ENCODE peak calls at places on chromosome 11, in nine cellular contexts. Q, E, T, J, S, N, O, I and H are unnamed samples.

GRCh38 chr11:7571640-7572000 is 57.8 kb downstream of the PPFIBP2 start:
- DNase-seq in N (peak; percentile 77), O (peak; percentile 97), J (no peak), E (no peak), S (peak; percentile 64), T (peak; percentile 61), I (peak; percentile 46), Q (peak; percentile 69), H (no peak)

GRCh38 chr11:5705688-5706087 is 16.1 kb downstream of the TRIM22 start:
- DNase-seq in I (no peak), E (no peak), N (no peak), O (no peak), J (no peak), Q (peak; percentile 42), S (no peak), T (no peak), H (no peak)

GRCh38 chr11:113457784-113458183 is 17.4 kb downstream of the DRD2 start:
- DNase-seq in I (no peak), T (no peak), Q (no peak), J (no peak), N (peak; percentile 71), S (no peak), E (no peak), O (peak; percentile 80), H (no peak)

GRCh38 chr11:44718612-44719390 is 8.0 kb upstream of the TSPAN18 start:
- DNase-seq in N (no peak), J (no peak), Q (no peak), T (no peak), S (no peak), I (no peak), E (no peak), O (no peak), H (no peak)

GRCh38 chr11:125303186-125303585 is 138.6 kb downstream of the PKNOX2 start:
- DNase-seq in O (no peak), J (no peak), T (no peak), E (no peak), I (no peak), Q (no peak), N (no peak), S (no peak), H (no peak)

GRCh38 chr11:74726547-74727182 is 4.6 kb downstream of the CHRDL2 start:
- DNase-seq in J (peak; percentile 48), Q (peak; percentile 85), T (peak; percentile 59), O (peak; percentile 90), S (peak; percentile 76), I (peak; percentile 75), E (no peak), N (peak; percentile 86), H (peak; percentile 30)

GRCh38 chr11:35066029-35066428 is 72.9 kb upstream of the CD44 start:
- DNase-seq in T (no peak), I (no peak), J (no peak), E (no peak), O (no peak), S (no peak), N (no peak), Q (no peak), H (no peak)

GRCh38 chr11:126879516-126879915 is 121.1 kb downstream of the KIRREL3 start:
- DNase-seq in T (no peak), Q (peak; percentile 41), S (no peak), N (no peak), I (no peak), J (no peak), O (no peak), E (no peak), H (no peak)

GRCh38 chr11:122617926-122618325 is 37.6 kb upstream of the UBASH3B start:
- DNase-seq in J (no peak), E (no peak), I (no peak), N (no peak), O (no peak), T (no peak), Q (no peak), S (no peak), H (no peak)

GRCh38 chr11:36363361-36364272 is 67.5 kb downstream of the PRR5L start:
- DNase-seq in N (peak; percentile 69), J (no peak), O (peak; percentile 67), I (no peak), T (no peak), E (no peak), S (no peak), Q (no peak), H (no peak)

GRCh38 chr11:298406-299065 is 790 bp downstream of the IFITM5 start:
- DNase-seq in S (peak; percentile 42), O (peak; percentile 59), I (no peak), T (no peak), N (no peak), E (no peak), Q (no peak), J (peak; percentile 43), H (no peak)

GRCh38 chr11:28657378-28658030 is 549.3 kb downstream of the METTL15 start:
- DNase-seq in S (no peak), Q (peak; percentile 69), T (no peak), I (no peak), J (no peak), E (no peak), N (no peak), O (no peak), H (no peak)

GRCh38 chr11:10293423-10294288 is at the start of gene SBF2:
- DNase-seq in T (peak; percentile 91), N (peak; percentile 97), J (peak; percentile 72), O (peak; percentile 94), E (no peak), S (peak; percentile 90), I (peak; percentile 75), Q (peak; percentile 96), H (peak; percentile 75)

GRCh38 chr11:128324051-128324481 is 263.3 kb downstream of the ETS1 start:
- DNase-seq in N (no peak), S (no peak), T (no peak), E (no peak), Q (no peak), O (no peak), I (no peak), J (no peak), H (peak; percentile 42)

GRCh38 chr11:47711225-47711624 is 3.9 kb downstream of the AGBL2 start:
- DNase-seq in S (no peak), I (no peak), J (no peak), N (no peak), T (no peak), O (peak; percentile 56), Q (no peak), E (no peak), H (no peak)

GRCh38 chr11:47711816-47712215 is 3.4 kb downstream of the AGBL2 start:
- DNase-seq in O (no peak), J (no peak), Q (no peak), S (no peak), N (no peak), T (no peak), I (no peak), E (no peak), H (no peak)

GRCh38 chr11:47716692-47717091 is 1.5 kb upstream of the AGBL2 start:
- DNase-seq in I (no peak), T (no peak), O (no peak), Q (no peak), S (no peak), N (no peak), E (no peak), J (no peak), H (no peak)

GRCh38 chr11:47715082-47715669 is at the start of gene AGBL2:
- DNase-seq in S (peak; percentile 87), I (peak; percentile 21), E (peak; percentile 50), T (peak; percentile 41), O (peak; percentile 91), N (peak; percentile 79), J (peak; percentile 86), Q (peak; percentile 50), H (peak; percentile 85)

DNA sequence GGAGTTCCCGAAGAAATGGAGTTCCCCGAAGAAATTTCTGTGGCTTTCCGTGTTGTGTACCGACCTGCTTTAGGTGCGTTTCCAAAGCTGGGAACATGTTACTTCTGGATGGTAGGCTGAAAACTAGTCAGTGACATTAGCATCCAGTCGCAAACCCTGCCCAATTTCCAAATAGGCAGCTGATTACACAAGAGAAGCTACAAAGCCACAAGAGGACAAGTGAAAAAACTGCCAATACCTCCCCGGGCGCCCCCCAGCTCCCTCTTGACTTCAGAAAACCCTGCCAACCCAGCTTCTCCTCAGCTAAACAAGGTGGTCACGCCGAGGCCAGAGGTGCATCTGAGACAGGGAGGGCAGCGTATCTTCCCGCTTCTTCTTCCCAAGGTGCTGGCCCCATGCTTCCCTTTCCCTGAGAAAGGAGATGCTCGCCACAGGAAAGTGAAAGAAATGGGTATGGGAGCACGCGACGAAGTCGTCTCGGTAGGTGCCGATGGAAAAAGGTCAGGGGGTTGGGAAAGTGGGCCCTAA is 551 bp downstream of the AGBL2 start:
- DNase-seq in E (no peak), T (no peak), S (no peak), O (peak; percentile 59), I (no peak), N (peak; percentile 6), Q (no peak), J (peak; percentile 21), H (no peak)
- H3K4me3 ChIP-seq in E (peak overlapping the region; percentile 49), T (peak overlapping the region; percentile 87), S (peak overlapping the region; percentile 45), O (no peak overlapping the region), I (peak overlapping the region; percentile 85), N (peak overlapping the region; percentile 47), Q (peak overlapping the region; percentile 50), J (peak overlapping the region; percentile 71), H (peak overlapping the region; percentile 99)

DNA sequence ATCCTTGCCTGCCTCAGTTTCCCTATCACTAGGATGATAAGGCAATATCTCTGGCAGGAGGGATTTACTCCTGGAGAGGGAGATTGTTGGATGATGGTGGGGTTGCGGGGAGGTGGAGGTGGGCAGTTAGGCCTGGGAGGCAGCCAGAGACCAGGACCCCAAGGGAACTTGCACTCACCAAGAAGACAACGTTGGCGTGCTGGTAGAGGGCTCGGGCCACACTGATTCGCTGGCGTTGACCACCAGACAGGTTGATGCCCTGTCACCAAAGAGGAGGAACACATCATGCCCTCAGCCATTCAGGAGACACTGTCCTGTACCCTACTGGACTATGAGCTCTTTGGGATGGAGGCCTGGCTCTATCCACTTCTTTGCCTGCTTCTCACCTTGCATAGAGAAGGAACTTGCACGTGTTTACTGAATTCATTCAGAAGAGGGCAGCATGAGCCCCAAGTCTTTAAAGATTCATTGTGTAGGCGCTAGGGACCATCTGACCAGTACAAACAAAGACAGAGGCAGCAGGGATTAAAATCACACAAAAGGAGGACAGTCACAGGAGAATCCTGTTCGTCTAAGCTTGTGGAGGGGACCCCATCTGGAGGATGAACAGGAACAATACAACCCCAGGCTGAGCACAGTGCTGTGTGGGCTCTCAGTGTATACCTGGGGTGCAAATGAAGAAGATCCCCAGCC is 24.2 kb upstream of the KCNJ11 start:
- DNase-seq in I (no peak), N (peak; percentile 89), E (no peak), T (no peak), S (no peak), O (no peak), Q (no peak), J (no peak), H (no peak)
- H3K27ac ChIP-seq in I (no peak overlapping the region), N (no peak overlapping the region), E (no peak overlapping the region), T (no peak overlapping the region), S (no peak overlapping the region), O (no peak overlapping the region), Q (no peak overlapping the region), J (no peak overlapping the region), H (no peak overlapping the region)

GRCh38 chr11:77473001-77473800 is 693 bp downstream of the PAK1 start:
- DNase-seq in O (peak; percentile 89), S (peak; percentile 63), T (no peak), Q (no peak), J (peak; percentile 24), N (peak; percentile 75), I (no peak), E (no peak), H (peak; percentile 67)
- H3K4me3 ChIP-seq in O (peak overlapping the region; percentile 94), S (peak overlapping the region; percentile 39), T (peak overlapping the region; percentile 67), Q (peak overlapping the region; percentile 48), J (peak overlapping the region; percentile 50), N (peak overlapping the region; percentile 79), I (peak overlapping the region; percentile 67), E (peak overlapping the region; percentile 70), H (peak overlapping the region; percentile 18)

GRCh38 chr11:47843354-47844060 is 4.6 kb downstream of the NUP160 start:
- DNase-seq in E (no peak), N (no peak), O (no peak), T (no peak), Q (peak; percentile 7), I (no peak), J (no peak), S (no peak), H (no peak)
- H3K27ac ChIP-seq in E (no peak overlapping the region), N (no peak overlapping the region), O (no peak overlapping the region), T (peak overlapping the region; percentile 0), Q (no peak overlapping the region), I (no peak overlapping the region), J (no peak overlapping the region), S (no peak overlapping the region), H (no peak overlapping the region)